ENCODE peak calls at places on chromosomes 5 and 9, in seven cellular contexts. J is CD4-positive, alpha-beta T cell; F is AG04450; G is cardiac muscle cell; P is lung; K is tibial nerve; Q is WERI-Rb-1. Z is an unnamed sample.

GRCh38 chr9:136949239-136949816 is 2.7 kb upstream of the LCN12 start:
- DNase-seq in J (no peak), F (no peak), G (no peak), P (no peak), K (no peak), Q (no peak), Z (no peak)

GRCh38 chr5:15995206-15996052 is 184.2 kb downstream of the MARCHF11 start:
- DNase-seq in J (no peak), F (no peak), G (peak; percentile 64), P (no peak), K (no peak), Q (peak; percentile 33), Z (no peak)

GRCh38 chr5:54616031-54616430 is 98.5 kb downstream of the SNX18 start:
- DNase-seq in J (no peak), F (peak; percentile 87), G (peak; percentile 90), P (peak; percentile 63), K (peak; percentile 70), Q (no peak), Z (no peak)

GRCh38 chr5:171342362-171343111 is 33.5 kb downstream of the TLX3 start:
- DNase-seq in J (no peak), F (peak; percentile 32), G (peak; percentile 77), P (peak; percentile 33), K (peak; percentile 47), Q (peak; percentile 48), Z (peak; percentile 63)

GRCh38 chr5:103569313-103570060 is 6.9 kb upstream of the NUDT12 start:
- DNase-seq in J (no peak), F (no peak), G (no peak), P (no peak), K (no peak), Q (no peak), Z (no peak)

GRCh38 chr5:97163360-97163764 is 19.7 kb downstream of the RIOK2 start:
- DNase-seq in J (no peak), F (no peak), G (peak; percentile 41), P (no peak), K (no peak), Q (no peak), Z (no peak)

GRCh38 chr5:32949571-32949970 is 238.4 kb downstream of the NPR3 start:
- DNase-seq in J (no peak), F (no peak), G (no peak), P (no peak), K (no peak), Q (no peak), Z (no peak)

GRCh38 chr9:116383956-116384355 is 230.4 kb downstream of the PAPPA start:
- DNase-seq in J (no peak), F (peak; percentile 27), G (peak; percentile 38), P (no peak), K (no peak), Q (no peak), Z (no peak)

GRCh38 chr9:126296687-126297086 is 29.9 kb upstream of the MVB12B start:
- DNase-seq in J (no peak), F (no peak), G (no peak), P (no peak), K (no peak), Q (no peak), Z (no peak)

GRCh38 chr5:76579166-76579765 is 43.9 kb downstream of the F2RL2 start:
- DNase-seq in J (no peak), F (no peak), G (peak; percentile 9), P (no peak), K (no peak), Q (peak; percentile 55), Z (no peak)

GRCh38 chr5:95304706-95305105 is 19.8 kb upstream of the MCTP1 start:
- DNase-seq in J (no peak), F (no peak), G (no peak), P (no peak), K (no peak), Q (no peak), Z (no peak)

GRCh38 chr5:53130206-53130605 is 20.6 kb upstream of the MOCS2 start:
- DNase-seq in J (no peak), F (no peak), G (peak; percentile 54), P (no peak), K (no peak), Q (no peak), Z (no peak)

GRCh38 chr5:14450055-14450524 is 131.5 kb upstream of the OTULINL start:
- DNase-seq in J (no peak), F (peak; percentile 51), G (peak; percentile 96), P (no peak), K (peak; percentile 77), Q (no peak), Z (no peak)

GRCh38 chr9:36855443-36856315 is 178.4 kb downstream of the PAX5 start:
- DNase-seq in J (no peak), F (no peak), G (peak; percentile 22), P (no peak), K (no peak), Q (peak; percentile 25), Z (no peak)

GRCh38 chr9:112168197-112168596 is 6.9 kb downstream of the SUSD1 start:
- DNase-seq in J (no peak), F (no peak), G (no peak), P (no peak), K (no peak), Q (no peak), Z (no peak)

GRCh38 chr9:5582835-5583195 is 46.1 kb upstream of the RIC1 start:
- DNase-seq in J (peak; percentile 29), F (peak; percentile 56), G (peak; percentile 81), P (no peak), K (peak; percentile 46), Q (no peak), Z (no peak)

GRCh38 chr5:151733727-151734408 is 24.6 kb downstream of the ATOX1 start:
- DNase-seq in J (no peak), F (no peak), G (no peak), P (no peak), K (no peak), Q (no peak), Z (no peak)

GRCh38 chr9:99266136-99267023 is 44.3 kb downstream of the SEC61B start:
- DNase-seq in J (peak; percentile 42), F (peak; percentile 23), G (peak; percentile 89), P (peak; percentile 74), K (peak; percentile 60), Q (peak; percentile 86), Z (peak; percentile 78)

GRCh38 chr9:99259231-99259918 is 37.3 kb downstream of the SEC61B start:
- DNase-seq in J (peak; percentile 31), F (no peak), G (peak; percentile 70), P (peak; percentile 81), K (peak; percentile 64), Q (no peak), Z (peak; percentile 84)

GRCh38 chr9:99262949-99263418 is 40.9 kb downstream of the SEC61B start:
- DNase-seq in J (no peak), F (no peak), G (no peak), P (no peak), K (no peak), Q (no peak), Z (no peak)

GRCh38 chr9:99261923-99262322 is 39.8 kb downstream of the SEC61B start:
- DNase-seq in J (no peak), F (no peak), G (no peak), P (no peak), K (no peak), Q (no peak), Z (no peak)

GRCh38 chr9:99264070-99264469 is 42.0 kb downstream of the SEC61B start:
- DNase-seq in J (no peak), F (no peak), G (peak; percentile 34), P (no peak), K (no peak), Q (peak; percentile 67), Z (no peak)
- TF ChIP-seq CTCF in J (no peak), F (peak; percentile 22), G (peak; percentile 39), P (no peak), K (no peak), Q (peak; percentile 67), Z (no peak)

GRCh38 chr5:169367861-169368260 is 66.9 kb upstream of the SLIT3 start:
- DNase-seq in J (no peak), F (no peak), G (peak; percentile 28), P (no peak), K (no peak), Q (no peak), Z (no peak)
- H3K27me3 ChIP-seq in J (no peaks in the 10 kb centered on the region), F (peaks cover 3% of the 10 kb centered on the region), G (peaks cover 16% of the 10 kb centered on the region), P (no peaks in the 10 kb centered on the region), K (no peaks in the 10 kb centered on the region), Q (peaks cover 82% of the 10 kb centered on the region), Z (no peaks in the 10 kb centered on the region)

GRCh38 chr9:83200531-83200930 is 137.6 kb upstream of the RASEF start:
- DNase-seq in J (no peak), F (no peak), G (no peak), P (no peak), K (no peak), Q (no peak), Z (no peak)

GRCh38 chr9:83196946-83197345 is 134.0 kb upstream of the RASEF start:
- DNase-seq in J (no peak), F (no peak), G (no peak), P (no peak), K (no peak), Q (no peak), Z (no peak)

GRCh38 chr9:83198336-83198735 is 135.4 kb upstream of the RASEF start:
- DNase-seq in J (no peak), F (no peak), G (no peak), P (no peak), K (no peak), Q (no peak), Z (no peak)

GRCh38 chr9:83197611-83198010 is 134.7 kb upstream of the RASEF start:
- DNase-seq in J (no peak), F (no peak), G (no peak), P (no peak), K (no peak), Q (no peak), Z (no peak)

DNA sequence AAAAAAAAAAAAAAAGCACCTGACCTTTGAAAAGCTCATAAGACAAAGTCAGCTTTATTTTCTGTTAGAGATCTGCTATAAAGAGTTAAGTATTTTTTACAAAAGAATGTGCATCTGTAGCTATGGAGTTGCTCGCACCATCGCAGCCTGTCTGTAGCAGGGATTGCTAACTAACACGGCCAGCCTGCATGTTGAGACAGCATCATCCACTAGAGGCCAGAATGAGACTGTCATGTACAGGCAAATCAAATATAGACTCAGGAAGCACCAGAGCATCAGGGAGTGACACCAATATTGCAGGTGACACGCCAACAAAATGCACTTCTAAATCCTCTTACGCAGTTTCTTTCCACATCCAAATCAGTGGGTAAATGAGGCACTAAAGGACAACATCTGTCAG is 136.3 kb upstream of the RASEF start:
- DNase-seq in J (no peak), F (no peak), G (peak; percentile 69), P (no peak), K (peak; percentile 43), Q (peak; percentile 60), Z (peak; percentile 83)
- TF ChIP-seq CTCF in J (no peak), F (peak; percentile 43), G (peak; percentile 67), P (no peak), K (peak; percentile 68), Q (peak; percentile 82), Z (peak; percentile 35)

GRCh38 chr9:38413283-38413682 is 11.0 kb downstream of the IGFBPL1 start:
- DNase-seq in J (no peak), F (no peak), G (no peak), P (no peak), K (no peak), Q (no peak), Z (no peak)

GRCh38 chr9:38416461-38416860 is 7.8 kb downstream of the IGFBPL1 start:
- DNase-seq in J (no peak), F (no peak), G (no peak), P (no peak), K (no peak), Q (no peak), Z (no peak)

GRCh38 chr9:38412751-38413150 is 11.5 kb downstream of the IGFBPL1 start:
- DNase-seq in J (no peak), F (no peak), G (no peak), P (no peak), K (no peak), Q (peak; percentile 70), Z (no peak)

GRCh38 chr9:38415846-38416245 is 8.4 kb downstream of the IGFBPL1 start:
- DNase-seq in J (no peak), F (no peak), G (no peak), P (no peak), K (no peak), Q (no peak), Z (no peak)

GRCh38 chr9:38414040-38414723 is 10.1 kb downstream of the IGFBPL1 start:
- DNase-seq in J (no peak), F (no peak), G (no peak), P (no peak), K (no peak), Q (peak; percentile 83), Z (no peak)
- H3K27me3 ChIP-seq in J (no peaks in the 10 kb centered on the region), F (peaks cover 59% of the 10 kb centered on the region), G (no peaks in the 10 kb centered on the region), P (no peaks in the 10 kb centered on the region), K (peaks cover 41% of the 10 kb centered on the region), Q (no peaks in the 10 kb centered on the region), Z (no peaks in the 10 kb centered on the region)

Z was measured in dorsolateral prefrontal cortex.